ENCODE peak calls at places on chromosomes 3 and 15, in seven cellular contexts. E, X, D, T, S, W and L are unnamed samples.

GRCh38 chr15:51448592-51449494 is 107.4 kb downstream of the GLDN start:
- DNase-seq in S (no peak), D (no peak), T (no peak), E (no peak), X (no peak), W (no peak), L (no peak)

GRCh38 chr3:136634821-136635220 is 117.4 kb downstream of the STAG1 start:
- DNase-seq in S (no peak), X (no peak), E (no peak), W (no peak), T (no peak), D (no peak), L (no peak)

GRCh38 chr3:13837751-13838150 is 42.1 kb downstream of the WNT7A start:
- DNase-seq in E (no peak), X (no peak), D (no peak), T (no peak), W (no peak), S (no peak), L (no peak)

GRCh38 chr3:32432045-32432710 is 40.5 kb downstream of the CMTM7 start:
- DNase-seq in T (peak; percentile 61), E (no peak), S (no peak), X (no peak), D (no peak), W (no peak), L (no peak)

GRCh38 chr3:74045000-74045399 is 420.3 kb upstream of the PDZRN3 start:
- DNase-seq in D (no peak), S (no peak), T (no peak), E (no peak), X (no peak), W (no peak), L (no peak)

GRCh38 chr3:188727052-188727451 is 444.7 kb upstream of the TPRG1 start:
- DNase-seq in T (no peak), D (no peak), S (no peak), E (no peak), X (no peak), W (no peak), L (no peak)

GRCh38 chr3:127545711-127546457 is 44.6 kb downstream of the TPRA1 start:
- DNase-seq in X (no peak), W (no peak), E (peak; percentile 47), S (no peak), T (no peak), D (no peak), L (no peak)

GRCh38 chr3:134949150-134949549 is 154.1 kb downstream of the EPHB1 start:
- DNase-seq in T (no peak), X (no peak), S (no peak), W (no peak), D (no peak), E (no peak), L (no peak)

GRCh38 chr3:136678981-136679380 is 73.2 kb downstream of the STAG1 start:
- DNase-seq in D (no peak), S (no peak), X (no peak), E (no peak), W (no peak), T (no peak), L (no peak)

GRCh38 chr3:45988804-45989203 is 6.8 kb downstream of the FYCO1 start:
- DNase-seq in E (no peak), D (no peak), S (no peak), T (no peak), X (no peak), W (no peak), L (no peak)

GRCh38 chr15:92619380-92620101 is 36.0 kb downstream of the FAM174B start:
- DNase-seq in D (no peak), S (peak; percentile 19), W (peak; percentile 35), X (no peak), E (peak; percentile 84), T (no peak), L (no peak)

GRCh38 chr15:87609474-87609873 is 647.1 kb downstream of the NTRK3 start:
- DNase-seq in S (no peak), E (no peak), W (no peak), D (no peak), X (no peak), T (no peak), L (no peak)

GRCh38 chr3:56702487-56703315 is 19.6 kb upstream of the TASOR start:
- DNase-seq in T (peak; percentile 65), E (no peak), S (peak; percentile 37), X (peak; percentile 24), W (peak; percentile 67), D (no peak), L (peak; percentile 69)

GRCh38 chr15:76190070-76190564 is 121.2 kb downstream of the ETFA start:
- DNase-seq in T (no peak), X (no peak), W (no peak), S (no peak), E (no peak), D (no peak), L (no peak)

GRCh38 chr15:39885099-39885777 is 34.8 kb downstream of the GPR176 start:
- DNase-seq in E (no peak), W (no peak), T (no peak), D (no peak), S (no peak), X (no peak), L (no peak)
- H3K27ac ChIP-seq in E (no peak overlapping the region), W (no peak overlapping the region), T (no peak overlapping the region), D (no peak overlapping the region), S (no peak overlapping the region), X (no peak overlapping the region), L (no peak overlapping the region)

GRCh38 chr15:84983299-84983698 is 1.6 kb downstream of the PDE8A start:
- DNase-seq in E (no peak), S (no peak), D (no peak), W (no peak), X (no peak), T (no peak), L (no peak)
- H3K4me3 ChIP-seq in E (peak overlapping the region; percentile 92), S (peak overlapping the region; percentile 96), D (peak overlapping the region; percentile 87), W (no peak overlapping the region), X (peak overlapping the region; percentile 91), T (peak overlapping the region; percentile 97), L (peak overlapping the region; percentile 98)

GRCh38 chr3:138361561-138361971 is 13.2 kb downstream of the MRAS start:
- DNase-seq in W (no peak), T (no peak), S (no peak), E (peak; percentile 42), D (no peak), X (no peak), L (no peak)
- H3K4me1 ChIP-seq in W (no peaks in the 10 kb centered on the region), T (no peaks in the 10 kb centered on the region), S (no peaks in the 10 kb centered on the region), E (peaks cover 20% of the 10 kb centered on the region), D (peaks cover 100% of the 10 kb centered on the region), X (no peaks in the 10 kb centered on the region), L (no peaks in the 10 kb centered on the region)

GRCh38 chr15:68792901-68793766 is 27.6 kb downstream of the ANP32A start:
- DNase-seq in S (peak; percentile 79), W (peak; percentile 94), D (peak; percentile 41), X (no peak), T (no peak), E (no peak), L (no peak)
- H3K27ac ChIP-seq in S (peak overlapping the region; percentile 67), W (peak overlapping the region; percentile 79), D (peak overlapping the region; percentile 79), X (no peak overlapping the region), T (no peak overlapping the region), E (no peak overlapping the region), L (peak overlapping the region; percentile 23)

GRCh38 chr15:81008312-81008711 is 7.6 kb downstream of the TLNRD1 start:
- DNase-seq in T (no peak), E (no peak), D (no peak), X (no peak), W (no peak), S (no peak), L (no peak)
- H3K4me3 ChIP-seq in T (no peak overlapping the region), E (no peak overlapping the region), D (no peak overlapping the region), X (no peak overlapping the region), W (no peak overlapping the region), S (no peak overlapping the region), L (no peak overlapping the region)

DNA sequence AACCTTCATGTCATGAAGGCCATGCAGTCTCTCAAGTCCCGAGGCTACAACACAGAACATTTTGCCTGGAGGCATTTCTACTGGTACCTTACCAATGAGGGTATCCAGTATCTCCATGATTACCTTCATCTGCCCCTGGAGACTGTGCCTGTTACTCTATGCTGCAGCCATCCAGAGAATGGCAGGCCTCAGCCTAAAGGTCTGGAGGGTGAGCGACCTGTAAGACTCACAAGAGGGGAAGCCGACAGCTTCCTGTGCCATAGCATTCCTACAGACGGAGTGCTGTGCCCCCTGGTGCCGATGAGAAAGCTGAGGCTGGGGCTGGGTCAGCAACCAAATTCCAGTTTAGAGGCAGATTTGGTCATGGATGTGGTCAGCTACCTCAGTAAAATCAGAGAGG is 51.3 kb upstream of the CADPS start:
- DNase-seq in T (no peak), D (no peak), X (no peak), S (no peak), W (no peak), E (no peak), L (no peak)
- H3K4me1 ChIP-seq in T (no peaks in the 10 kb centered on the region), D (no peaks in the 10 kb centered on the region), X (no peaks in the 10 kb centered on the region), S (peaks cover 16% of the 10 kb centered on the region), W (no peaks in the 10 kb centered on the region), E (no peaks in the 10 kb centered on the region), L (no peaks in the 10 kb centered on the region)

DNA sequence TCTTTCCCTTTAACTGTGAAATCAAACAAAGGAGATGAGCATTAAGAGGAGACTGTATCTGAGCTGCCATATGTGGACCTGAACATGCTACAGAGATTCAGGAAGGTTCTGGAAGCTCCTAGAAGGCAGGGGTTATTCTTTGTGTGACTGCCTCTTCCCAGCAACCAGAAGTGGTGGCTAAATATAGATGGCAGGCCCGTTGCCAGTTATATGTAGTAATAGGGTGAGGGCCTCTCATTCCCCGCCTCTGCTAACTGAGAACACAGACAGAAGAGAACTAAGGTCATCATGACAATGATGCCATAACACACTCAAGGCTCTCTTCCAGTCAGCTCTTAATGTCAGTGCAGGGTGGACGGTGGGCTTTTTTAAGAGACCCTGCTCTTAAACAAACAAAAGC is 22.5 kb downstream of the CFAP92 start:
- DNase-seq in W (peak; percentile 36), T (no peak), E (no peak), D (peak; percentile 49), X (no peak), S (peak; percentile 22), L (no peak)
- H3K27ac ChIP-seq in W (no peak overlapping the region), T (no peak overlapping the region), E (no peak overlapping the region), D (peak overlapping the region; percentile 72), X (no peak overlapping the region), S (peak overlapping the region; percentile 31), L (no peak overlapping the region)

GRCh38 chr3:43478380-43478779 is 143.4 kb downstream of the ANO10 start:
- DNase-seq in W (no peak), D (no peak), S (no peak), X (no peak), E (no peak), T (no peak), L (no peak)

GRCh38 chr3:43484926-43485488 is 136.8 kb downstream of the ANO10 start:
- DNase-seq in E (no peak), X (no peak), D (no peak), S (no peak), W (no peak), T (no peak), L (no peak)

GRCh38 chr3:43477600-43477999 is 144.2 kb downstream of the ANO10 start:
- DNase-seq in T (peak; percentile 84), S (peak; percentile 13), E (no peak), D (peak; percentile 24), X (no peak), W (no peak), L (no peak)

DNA sequence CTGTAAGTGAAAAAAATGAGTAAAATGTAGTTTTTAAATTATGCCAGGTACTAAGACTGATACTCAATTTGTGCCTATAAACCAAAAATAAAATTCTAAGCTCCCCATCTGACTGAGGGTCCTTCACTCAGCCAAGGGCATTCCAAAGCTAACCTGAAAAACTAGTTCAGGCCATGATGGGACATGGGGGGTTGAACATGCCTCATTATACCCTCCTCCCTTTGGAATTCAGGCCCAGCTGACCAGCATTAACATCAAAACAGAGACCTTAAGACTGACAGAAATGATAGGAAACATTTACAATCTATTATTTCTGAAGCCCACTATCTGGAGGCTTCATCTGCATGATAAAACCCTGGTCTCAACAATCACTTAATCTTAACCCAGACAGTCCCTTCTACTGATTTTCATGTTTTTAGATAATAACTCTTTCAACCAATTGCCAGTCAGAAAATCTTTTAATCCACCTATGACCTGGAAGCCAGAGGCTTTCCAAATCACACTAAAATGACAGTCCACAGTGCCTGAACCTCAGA is 140.4 kb downstream of the ANO10 start:
- DNase-seq in T (no peak), X (no peak), W (no peak), E (no peak), S (no peak), D (no peak), L (no peak)
- H3K4me3 ChIP-seq in T (no peak overlapping the region), X (no peak overlapping the region), W (no peak overlapping the region), E (no peak overlapping the region), S (no peak overlapping the region), D (no peak overlapping the region), L (no peak overlapping the region)